ENCODE peak calls at places on chromosomes 11 and 22, in six cellular contexts. One of them, this sample, is unnamed. For H3K4me1, the result is how much of the 10 kb centered on the place peaks cover.

GRCh38 chr11:131372243-131372930 is 2.0 kb downstream of the NTM start:
- DNase-seq in stomach: no peak
- DNase-seq in sigmoid colon: no peak
- DNase-seq in suprapubic skin: no peak
- DNase-seq in A549: no peak
- DNase-seq in HepG2: no peak
- DNase-seq in this sample: no peak

GRCh38 chr11:7630002-7630401 is 43.3 kb downstream of the CYB5R2 start:
- DNase-seq in suprapubic skin: no peak
- DNase-seq in sigmoid colon: no peak
- DNase-seq in HepG2: no peak
- DNase-seq in A549: no peak
- DNase-seq in stomach: peak
- DNase-seq in this sample: peak

GRCh38 chr11:134545521-134545920 is 133.5 kb upstream of the B3GAT1 start:
- DNase-seq in sigmoid colon: no peak
- DNase-seq in HepG2: no peak
- DNase-seq in A549: no peak
- DNase-seq in suprapubic skin: no peak
- DNase-seq in stomach: no peak
- DNase-seq in this sample: no peak

GRCh38 chr11:26297179-26297970 is 34.6 kb upstream of the ANO3 start:
- DNase-seq in A549: peak
- DNase-seq in suprapubic skin: no peak
- DNase-seq in HepG2: peak
- DNase-seq in stomach: no peak
- DNase-seq in sigmoid colon: no peak
- DNase-seq in this sample: no peak

GRCh38 chr11:109735139-109735538 is 313.1 kb downstream of the C11orf87 start:
- DNase-seq in HepG2: no peak
- DNase-seq in suprapubic skin: no peak
- DNase-seq in sigmoid colon: no peak
- DNase-seq in stomach: no peak
- DNase-seq in A549: no peak
- DNase-seq in this sample: no peak

GRCh38 chr22:40806711-40807110 is 12.4 kb downstream of the SLC25A17 start:
- DNase-seq in sigmoid colon: no peak
- DNase-seq in A549: no peak
- DNase-seq in suprapubic skin: no peak
- DNase-seq in stomach: no peak
- DNase-seq in HepG2: no peak
- DNase-seq in this sample: no peak

GRCh38 chr11:127493330-127493729 is 492.8 kb upstream of the KIRREL3 start:
- DNase-seq in suprapubic skin: no peak
- DNase-seq in HepG2: no peak
- DNase-seq in A549: no peak
- DNase-seq in stomach: no peak
- DNase-seq in sigmoid colon: no peak
- DNase-seq in this sample: no peak

GRCh38 chr11:35364101-35364780 is 55.1 kb downstream of the SLC1A2 start:
- DNase-seq in suprapubic skin: peak
- DNase-seq in A549: peak
- DNase-seq in HepG2: no peak
- DNase-seq in stomach: peak
- DNase-seq in sigmoid colon: peak
- DNase-seq in this sample: peak

GRCh38 chr22:29780781-29781676 is 13.9 kb downstream of the UQCR10 start:
- DNase-seq in suprapubic skin: no peak
- DNase-seq in stomach: no peak
- DNase-seq in A549: no peak
- DNase-seq in HepG2: peak
- DNase-seq in sigmoid colon: no peak
- DNase-seq in this sample: no peak

GRCh38 chr11:125951731-125952130 is 5.9 kb downstream of the VSIG10L2 start:
- DNase-seq in HepG2: no peak
- DNase-seq in sigmoid colon: no peak
- DNase-seq in stomach: no peak
- DNase-seq in suprapubic skin: no peak
- DNase-seq in A549: no peak
- DNase-seq in this sample: no peak

GRCh38 chr11:64999478-64999877 is 2.7 kb upstream of the BATF2 start:
- DNase-seq in sigmoid colon: no peak
- DNase-seq in A549: no peak
- DNase-seq in stomach: no peak
- DNase-seq in HepG2: no peak
- DNase-seq in suprapubic skin: no peak
- DNase-seq in this sample: no peak

GRCh38 chr11:64998141-64998540 is 1.4 kb upstream of the BATF2 start:
- DNase-seq in A549: no peak
- DNase-seq in HepG2: peak
- DNase-seq in stomach: no peak
- DNase-seq in sigmoid colon: no peak
- DNase-seq in suprapubic skin: no peak
- DNase-seq in this sample: no peak

GRCh38 chr11:64998690-64999431 is 2.1 kb upstream of the BATF2 start:
- DNase-seq in HepG2: peak
- DNase-seq in sigmoid colon: no peak
- DNase-seq in stomach: no peak
- DNase-seq in A549: peak
- DNase-seq in suprapubic skin: no peak
- DNase-seq in this sample: no peak

GRCh38 chr11:65008016-65008415 is 5.9 kb upstream of the ARL2 start:
- DNase-seq in A549: no peak
- DNase-seq in suprapubic skin: no peak
- DNase-seq in HepG2: no peak
- DNase-seq in sigmoid colon: no peak
- DNase-seq in stomach: no peak
- DNase-seq in this sample: no peak

GRCh38 chr11:65003282-65003681 is 6.5 kb upstream of the BATF2 start:
- DNase-seq in A549: no peak
- DNase-seq in sigmoid colon: no peak
- DNase-seq in suprapubic skin: no peak
- DNase-seq in HepG2: no peak
- DNase-seq in stomach: no peak
- DNase-seq in this sample: no peak
- H3K4me1 ChIP-seq in A549: under half
- H3K4me1 ChIP-seq in sigmoid colon: under half
- H3K4me1 ChIP-seq in suprapubic skin: under half
- H3K4me1 ChIP-seq in HepG2: half or more
- H3K4me1 ChIP-seq in stomach: under half
- H3K4me1 ChIP-seq in this sample: under half

GRCh38 chr11:47550288-47551052 is 2.5 kb downstream of the CELF1 start:
- DNase-seq in HepG2: no peak
- DNase-seq in A549: no peak
- DNase-seq in stomach: no peak
- DNase-seq in suprapubic skin: peak
- DNase-seq in sigmoid colon: no peak
- DNase-seq in this sample: no peak

GRCh38 chr11:47553417-47553746 is 450 bp upstream of the CELF1 start:
- DNase-seq in suprapubic skin: no peak
- DNase-seq in A549: no peak
- DNase-seq in stomach: peak
- DNase-seq in sigmoid colon: no peak
- DNase-seq in HepG2: no peak
- DNase-seq in this sample: no peak

GRCh38 chr11:47552086-47552580 is 799 bp downstream of the CELF1 start:
- DNase-seq in A549: no peak
- DNase-seq in HepG2: peak
- DNase-seq in suprapubic skin: no peak
- DNase-seq in sigmoid colon: peak
- DNase-seq in stomach: no peak
- DNase-seq in this sample: peak

GRCh38 chr11:47551086-47551485 is 1.8 kb downstream of the CELF1 start:
- DNase-seq in suprapubic skin: no peak
- DNase-seq in HepG2: peak
- DNase-seq in sigmoid colon: no peak
- DNase-seq in A549: peak
- DNase-seq in stomach: no peak
- DNase-seq in this sample: no peak

DNA sequence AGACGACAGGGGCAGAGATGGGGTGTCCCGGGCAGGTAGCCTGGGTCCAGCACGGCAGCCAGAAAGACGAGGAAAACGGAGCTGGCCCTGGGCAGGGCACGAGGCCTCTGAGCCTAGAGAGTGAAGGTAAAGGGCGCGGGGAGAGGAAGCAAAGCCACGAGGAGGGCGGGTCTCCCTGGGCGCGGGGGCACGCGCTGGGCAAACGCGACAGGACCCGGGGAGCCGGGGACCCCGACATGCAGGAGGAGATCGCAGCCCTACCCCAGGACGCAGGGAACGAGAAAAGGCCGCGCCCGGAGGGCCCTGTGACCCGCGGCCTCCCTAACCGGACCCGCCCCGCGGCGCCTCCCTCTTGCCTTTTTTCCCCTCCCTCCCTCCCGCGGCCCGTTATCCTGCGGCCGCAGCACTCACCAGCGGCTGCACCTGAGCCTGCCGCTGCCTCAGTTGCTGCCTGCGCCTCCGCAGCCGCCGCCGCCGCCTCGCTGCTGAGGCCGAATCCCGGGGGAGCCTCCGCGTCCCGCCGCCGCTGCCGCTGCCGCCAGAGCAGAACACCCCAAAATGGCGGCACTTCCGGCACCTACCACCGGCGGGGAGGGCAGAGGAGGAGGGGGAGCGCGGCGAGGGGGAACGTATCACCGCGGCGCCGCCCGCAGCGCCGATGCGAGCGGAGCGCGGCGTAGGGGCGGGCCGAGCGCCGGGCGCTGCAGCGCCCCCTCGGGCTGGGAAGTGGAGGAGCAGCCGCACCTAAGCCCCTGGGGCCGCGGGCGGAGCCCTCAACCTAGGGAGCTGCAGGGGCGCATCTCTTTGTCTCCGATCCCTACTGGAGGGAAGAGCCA is at the start of gene CELF1:
- DNase-seq in suprapubic skin: peak
- DNase-seq in stomach: peak
- DNase-seq in A549: peak
- DNase-seq in sigmoid colon: peak
- DNase-seq in HepG2: peak
- DNase-seq in this sample: peak
- TF ChIP-seq POLR2A in suprapubic skin: no peak
- TF ChIP-seq POLR2A in stomach: no peak
- TF ChIP-seq POLR2A in A549: peak
- TF ChIP-seq POLR2A in sigmoid colon: peak
- TF ChIP-seq POLR2A in HepG2: peak
- TF ChIP-seq POLR2A in this sample: peak

GRCh38 chr11:82899191-82899820 is 924 bp downstream of the PRCP start:
- DNase-seq in sigmoid colon: no peak
- DNase-seq in HepG2: peak
- DNase-seq in A549: no peak
- DNase-seq in suprapubic skin: no peak
- DNase-seq in stomach: no peak
- DNase-seq in this sample: no peak

GRCh38 chr11:82901165-82901938 is at the start of gene DDIAS:
- DNase-seq in stomach: peak
- DNase-seq in HepG2: peak
- DNase-seq in suprapubic skin: peak
- DNase-seq in sigmoid colon: peak
- DNase-seq in A549: peak
- DNase-seq in this sample: peak

GRCh38 chr11:82899957-82900276 is 313 bp downstream of the PRCP start:
- DNase-seq in HepG2: no peak
- DNase-seq in sigmoid colon: no peak
- DNase-seq in A549: no peak
- DNase-seq in stomach: no peak
- DNase-seq in suprapubic skin: no peak
- DNase-seq in this sample: no peak

GRCh38 chr11:82902086-82902485 is 550 bp downstream of the DDIAS start:
- DNase-seq in stomach: no peak
- DNase-seq in suprapubic skin: no peak
- DNase-seq in sigmoid colon: no peak
- DNase-seq in HepG2: no peak
- DNase-seq in A549: no peak
- DNase-seq in this sample: no peak

GRCh38 chr11:82900277-82901164 is at the start of gene PRCP:
- DNase-seq in stomach: peak
- DNase-seq in HepG2: peak
- DNase-seq in sigmoid colon: peak
- DNase-seq in suprapubic skin: peak
- DNase-seq in A549: peak
- DNase-seq in this sample: peak
- TF ChIP-seq CTCF in stomach: no peak
- TF ChIP-seq CTCF in HepG2: peak
- TF ChIP-seq CTCF in sigmoid colon: no peak
- TF ChIP-seq CTCF in suprapubic skin: no peak
- TF ChIP-seq CTCF in A549: no peak
- TF ChIP-seq CTCF in this sample: no peak

GRCh38 chr11:71238941-71239340 is 13.4 kb downstream of the SHANK2 start:
- DNase-seq in stomach: no peak
- DNase-seq in suprapubic skin: peak
- DNase-seq in HepG2: no peak
- DNase-seq in sigmoid colon: no peak
- DNase-seq in A549: no peak
- DNase-seq in this sample: peak

GRCh38 chr11:71240061-71240690 is 12.2 kb downstream of the SHANK2 start:
- DNase-seq in HepG2: no peak
- DNase-seq in suprapubic skin: peak
- DNase-seq in stomach: no peak
- DNase-seq in A549: no peak
- DNase-seq in sigmoid colon: peak
- DNase-seq in this sample: peak

GRCh38 chr11:71239581-71239980 is 12.8 kb downstream of the SHANK2 start:
- DNase-seq in A549: no peak
- DNase-seq in stomach: no peak
- DNase-seq in suprapubic skin: peak
- DNase-seq in HepG2: no peak
- DNase-seq in sigmoid colon: peak
- DNase-seq in this sample: no peak

GRCh38 chr11:71241721-71242259 is 10.6 kb downstream of the SHANK2 start:
- DNase-seq in A549: no peak
- DNase-seq in suprapubic skin: peak
- DNase-seq in HepG2: no peak
- DNase-seq in stomach: no peak
- DNase-seq in sigmoid colon: peak
- DNase-seq in this sample: no peak

DNA sequence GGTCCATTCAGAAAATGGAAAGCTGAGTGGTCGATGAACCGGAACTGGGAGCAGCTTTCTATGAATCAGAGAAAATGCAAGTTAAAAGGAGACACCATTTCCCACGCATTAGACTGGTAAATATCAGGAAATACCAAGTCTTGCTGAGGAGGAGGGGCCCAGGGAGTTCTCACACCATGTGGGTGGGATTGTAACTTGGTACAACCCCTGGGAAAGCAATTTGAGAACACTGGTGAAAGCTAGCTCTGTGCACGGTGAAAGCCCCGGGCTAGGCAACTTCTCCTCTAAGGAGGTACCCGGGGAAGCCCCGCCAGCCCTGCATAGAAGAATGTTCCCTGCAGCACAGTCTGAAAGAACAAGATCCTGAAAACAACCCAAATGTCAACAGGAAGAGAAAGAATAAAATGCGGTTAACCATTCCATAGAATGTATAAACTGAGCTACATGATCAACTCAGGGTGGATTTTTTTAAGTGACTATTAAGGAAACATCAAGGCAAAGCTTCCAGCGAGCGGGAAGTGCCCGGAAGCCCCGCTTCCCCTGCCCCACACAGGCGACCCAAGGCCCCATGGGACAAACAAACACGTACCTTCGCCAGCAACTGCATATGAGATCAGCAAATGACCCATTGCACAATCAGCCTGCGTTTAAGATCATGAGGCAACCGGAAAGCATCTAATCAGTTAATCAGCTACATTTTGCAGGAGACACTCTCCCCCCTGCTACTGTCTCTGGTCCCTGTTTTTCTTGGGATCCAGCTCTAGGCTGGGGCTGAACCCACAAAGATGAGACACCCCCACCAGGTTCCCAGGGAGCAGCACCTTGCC is 11.3 kb downstream of the SHANK2 start:
- DNase-seq in suprapubic skin: peak
- DNase-seq in A549: peak
- DNase-seq in HepG2: peak
- DNase-seq in stomach: peak
- DNase-seq in sigmoid colon: peak
- DNase-seq in this sample: peak
- H3K4me1 ChIP-seq in suprapubic skin: under half
- H3K4me1 ChIP-seq in A549: under half
- H3K4me1 ChIP-seq in HepG2: half or more
- H3K4me1 ChIP-seq in stomach: under half
- H3K4me1 ChIP-seq in sigmoid colon: under half
- H3K4me1 ChIP-seq in this sample: under half